ENCODE peak calls at places on chromosomes 2 and 18, in six cellular contexts. X, S, F, J, V and C are unnamed samples. For H3K27me3, the result is how much of the 10 kb centered on the place peaks cover.

GRCh38 chr18:45850021-45850420 is 24.5 kb downstream of the SIGLEC15 start:
- DNase-seq in X (no peak), S (no peak), F (no peak), J (no peak), V (no peak), C (no peak)

GRCh38 chr18:42765225-42765624 is 350.3 kb downstream of the RIT2 start:
- DNase-seq in X (no peak), S (no peak), F (no peak), J (no peak), V (no peak), C (no peak)

GRCh38 chr2:189580267-189580661 is 322 bp downstream of the SLC40A1 start:
- DNase-seq in X (no peak), S (peak), F (peak), J (peak), V (peak), C (no peak)

GRCh38 chr18:50268022-50268747 is 1.9 kb upstream of the CFAP53 start:
- DNase-seq in X (peak), S (peak), F (peak), J (peak), V (peak), C (peak)

GRCh38 chr2:212732860-212733259 is 194.3 kb upstream of the ERBB4 start:
- DNase-seq in X (no peak), S (no peak), F (no peak), J (no peak), V (no peak), C (no peak)

GRCh38 chr2:60520477-60520876 is 33.0 kb downstream of the BCL11A start:
- DNase-seq in X (no peak), S (no peak), F (no peak), J (no peak), V (no peak), C (no peak)

GRCh38 chr18:59055345-59056032 is 84.2 kb upstream of the SEC11C start:
- DNase-seq in X (no peak), S (no peak), F (no peak), J (no peak), V (no peak), C (no peak)

GRCh38 chr2:39837856-39838453 is 58.9 kb upstream of the THUMPD2 start:
- DNase-seq in X (no peak), S (no peak), F (peak), J (no peak), V (no peak), C (no peak)

GRCh38 chr2:142745691-142746090 is 131.8 kb upstream of the KYNU start:
- DNase-seq in X (no peak), S (no peak), F (peak), J (no peak), V (no peak), C (no peak)

GRCh38 chr2:173898996-173899395 is 66.2 kb downstream of the SP3 start:
- DNase-seq in X (no peak), S (no peak), F (no peak), J (no peak), V (no peak), C (no peak)

GRCh38 chr2:27264253-27264752 is 1.5 kb upstream of the SLC30A3 start:
- DNase-seq in X (no peak), S (no peak), F (no peak), J (no peak), V (no peak), C (no peak)

GRCh38 chr2:27263287-27264252 is 723 bp upstream of the SLC30A3 start:
- DNase-seq in X (no peak), S (no peak), F (no peak), J (no peak), V (no peak), C (no peak)

GRCh38 chr2:27265536-27265870 is 2.7 kb upstream of the SLC30A3 start:
- DNase-seq in X (no peak), S (no peak), F (no peak), J (no peak), V (no peak), C (no peak)

GRCh38 chr2:27262379-27263286 is at the start of gene SLC30A3:
- DNase-seq in X (no peak), S (peak), F (peak), J (peak), V (peak), C (peak)

GRCh38 chr2:27264753-27265535 is 2.1 kb upstream of the SLC30A3 start:
- DNase-seq in X (no peak), S (peak), F (peak), J (no peak), V (peak), C (peak)
- TF ChIP-seq CTCF in X (peak), S (peak), F (peak), J (peak), V (peak), C (peak)

GRCh38 chr2:96524482-96525210 is 11.9 kb upstream of the ARID5A start:
- DNase-seq in X (no peak), S (no peak), F (no peak), J (no peak), V (no peak), C (no peak)

GRCh38 chr2:96526615-96527014 is 9.9 kb upstream of the ARID5A start:
- DNase-seq in X (no peak), S (no peak), F (no peak), J (peak), V (no peak), C (no peak)

GRCh38 chr2:96525211-96525507 is 11.4 kb upstream of the ARID5A start:
- DNase-seq in X (no peak), S (no peak), F (no peak), J (no peak), V (no peak), C (no peak)

GRCh38 chr2:96527052-96527964 is 9.2 kb upstream of the ARID5A start:
- DNase-seq in X (no peak), S (no peak), F (no peak), J (peak), V (peak), C (peak)

DNA sequence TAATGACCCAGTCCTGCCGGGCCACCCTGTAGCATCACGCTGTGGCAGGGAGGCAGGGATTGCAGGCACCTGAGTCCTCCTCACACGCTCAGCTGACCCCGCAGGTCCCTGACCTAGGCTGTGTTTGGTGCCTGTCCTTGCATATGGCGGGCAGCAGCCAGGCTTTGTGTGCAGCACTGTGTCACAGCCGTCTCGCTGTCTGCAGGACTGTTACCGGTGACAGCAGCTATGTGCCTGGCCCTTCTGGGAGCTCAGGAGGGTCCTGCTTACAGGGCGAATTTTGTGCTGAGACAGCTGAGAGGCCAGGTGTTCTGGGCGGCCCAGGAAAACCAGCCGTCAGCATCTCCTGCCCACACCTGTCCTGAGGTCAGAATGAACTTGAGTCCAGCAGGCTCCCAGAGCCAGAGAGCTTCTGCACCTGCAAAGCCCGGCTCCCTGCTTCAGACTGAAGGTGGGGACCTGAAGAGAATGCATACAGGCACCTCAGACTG is 10.4 kb upstream of the ARID5A start:
- DNase-seq in X (no peak), S (no peak), F (no peak), J (no peak), V (no peak), C (no peak)
- H3K4me3 ChIP-seq in X (no peak), S (no peak), F (no peak), J (no peak), V (no peak), C (no peak)

DNA sequence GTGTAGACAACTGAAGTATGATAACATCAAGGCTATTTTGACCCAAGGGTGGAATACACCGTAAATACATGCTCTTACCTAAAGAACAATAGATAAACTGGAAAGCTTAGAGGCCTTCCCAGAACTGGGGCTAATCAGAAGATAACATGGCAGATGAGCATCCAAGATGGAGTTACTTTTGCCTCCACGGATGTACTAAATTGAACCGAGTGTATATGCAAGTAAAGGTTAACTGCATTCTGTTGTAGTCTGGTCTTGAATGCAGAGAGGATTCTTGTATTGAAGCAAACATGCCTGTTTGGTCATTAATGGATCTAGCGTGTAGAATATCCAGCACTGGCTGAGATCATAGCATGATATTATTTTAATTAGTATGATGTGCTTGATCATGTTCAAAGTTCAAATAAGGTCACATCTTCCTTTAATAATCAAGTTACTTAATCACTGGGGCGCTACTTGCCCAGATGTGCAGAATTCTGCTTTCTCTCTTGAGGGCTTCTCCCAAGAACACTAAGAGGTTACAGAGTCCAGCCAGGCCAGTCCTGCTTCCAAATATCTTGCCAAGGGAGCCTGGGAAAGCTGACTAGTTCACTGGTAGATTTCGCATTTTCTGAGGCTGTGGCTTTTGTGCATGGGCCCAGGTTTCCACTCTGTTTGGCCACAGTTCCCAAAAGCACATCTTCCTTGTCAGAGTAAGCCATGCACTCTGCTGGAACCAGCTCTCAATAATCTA is 37.5 kb upstream of the ACSL3 start:
- DNase-seq in X (no peak), S (no peak), F (no peak), J (no peak), V (no peak), C (no peak)
- H3K27me3 ChIP-seq in X (under half), S (under half), F (under half), J (under half), V (under half), C (under half)

DNA sequence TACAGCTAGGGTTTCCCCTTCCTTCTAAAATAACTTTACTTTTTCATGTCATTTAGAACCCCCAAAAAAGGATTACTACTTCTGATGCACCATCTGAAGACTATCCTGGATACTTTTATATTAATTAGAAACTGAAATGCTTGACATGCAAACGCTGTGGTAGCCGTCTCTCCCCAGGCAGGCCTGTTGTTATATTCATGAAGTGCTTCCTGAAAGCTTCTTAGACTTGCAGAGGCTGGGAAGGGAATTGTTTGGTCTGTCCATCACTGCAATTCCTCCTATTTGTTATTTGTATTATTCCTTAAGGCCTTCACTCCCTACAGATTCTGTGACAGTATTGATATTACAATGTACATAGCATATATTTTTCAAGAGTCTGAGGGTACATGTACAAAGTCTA is 370.2 kb downstream of the NRXN1 start:
- DNase-seq in X (no peak), S (no peak), F (no peak), J (no peak), V (no peak), C (no peak)
- TF ChIP-seq CTCF in X (no peak), S (no peak), F (no peak), J (no peak), V (no peak), C (no peak)

DNA sequence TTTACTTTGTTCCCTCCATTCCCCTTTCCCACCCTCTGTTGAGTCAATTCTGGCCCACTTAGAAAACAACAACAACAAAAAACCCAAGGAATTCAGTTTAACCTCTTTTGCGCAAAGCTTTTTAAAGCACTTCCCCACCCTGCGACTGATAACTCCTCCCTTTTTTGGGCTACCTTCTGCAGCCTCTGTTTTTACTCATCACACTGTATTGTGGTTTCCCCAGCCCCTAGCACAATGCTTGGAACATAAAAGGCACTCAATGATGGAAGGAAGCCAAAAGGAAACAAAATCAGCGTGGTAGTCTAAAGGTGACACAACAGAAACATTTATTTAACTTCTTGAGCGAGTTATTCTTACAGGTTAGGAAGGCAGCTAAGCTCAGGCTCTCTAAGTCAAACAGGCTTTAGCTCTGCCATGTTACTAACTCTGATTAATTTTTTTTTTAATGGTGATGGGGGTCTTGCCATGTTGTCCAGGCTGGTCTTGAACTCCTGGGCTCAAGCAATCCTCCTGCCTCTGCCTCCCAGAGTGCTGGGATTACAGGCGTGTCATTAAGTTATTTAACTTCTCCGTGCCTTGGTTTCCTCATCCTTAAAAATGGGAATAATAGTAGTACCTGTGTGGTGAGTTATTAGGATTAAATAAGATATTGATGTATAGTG is 1.3 kb downstream of the CEP68 start:
- DNase-seq in X (no peak), S (no peak), F (peak), J (no peak), V (no peak), C (no peak)
- H3K4me3 ChIP-seq in X (peak), S (peak), F (no peak), J (peak), V (peak), C (peak)

GRCh38 chr2:1873343-1873742 is 129.0 kb upstream of the PXDN start:
- DNase-seq in X (no peak), S (no peak), F (no peak), J (no peak), V (no peak), C (no peak)

GRCh38 chr2:1874101-1874865 is 130.0 kb upstream of the PXDN start:
- DNase-seq in X (no peak), S (no peak), F (no peak), J (no peak), V (no peak), C (no peak)

GRCh38 chr2:1872602-1873183 is 128.4 kb upstream of the PXDN start:
- DNase-seq in X (no peak), S (no peak), F (no peak), J (no peak), V (no peak), C (no peak)

GRCh38 chr2:1874950-1875349 is 130.6 kb upstream of the PXDN start:
- DNase-seq in X (no peak), S (no peak), F (no peak), J (no peak), V (no peak), C (no peak)

GRCh38 chr2:1876352-1876751 is 132.0 kb upstream of the PXDN start:
- DNase-seq in X (no peak), S (no peak), F (no peak), J (no peak), V (no peak), C (no peak)
- H3K27me3 ChIP-seq in X (under half), S (under half), F (under half), J (under half), V (half or more), C (under half)

DNA sequence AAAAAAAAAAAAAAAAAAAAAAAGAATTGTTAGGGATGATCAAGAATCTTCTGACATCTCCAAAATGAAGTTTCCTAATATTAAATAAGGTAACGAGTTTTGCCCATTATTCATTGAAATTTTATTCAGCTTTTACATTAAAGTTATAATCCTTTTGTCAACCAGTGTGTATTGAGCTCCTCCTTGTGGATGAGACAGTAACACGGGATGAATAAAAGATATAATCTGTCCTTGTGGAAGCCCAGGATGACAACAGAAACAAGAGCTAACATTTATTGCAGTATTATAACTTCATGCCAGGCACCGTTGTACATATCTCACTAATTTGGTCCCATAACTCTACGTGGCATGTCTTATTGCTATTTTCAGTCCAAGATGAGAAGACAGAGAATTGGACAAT is 33.4 kb upstream of the SERPINB7 start:
- DNase-seq in X (no peak), S (no peak), F (no peak), J (no peak), V (no peak), C (no peak)
- TF ChIP-seq CTCF in X (no peak), S (no peak), F (no peak), J (no peak), V (no peak), C (no peak)

GRCh38 chr2:239040152-239040761 is 192.4 kb downstream of the TWIST2 start:
- DNase-seq in X (no peak), S (no peak), F (no peak), J (peak), V (no peak), C (no peak)
- H3K4me3 ChIP-seq in X (no peak), S (no peak), F (no peak), J (no peak), V (no peak), C (no peak)

GRCh38 chr2:121284424-121285076 is 452 bp downstream of the TFCP2L1 start:
- DNase-seq in X (no peak), S (no peak), F (no peak), J (no peak), V (no peak), C (no peak)

GRCh38 chr2:121286506-121286905 is 1.5 kb upstream of the TFCP2L1 start:
- DNase-seq in X (no peak), S (no peak), F (no peak), J (no peak), V (no peak), C (no peak)

GRCh38 chr2:121285926-121286325 is 924 bp upstream of the TFCP2L1 start:
- DNase-seq in X (no peak), S (no peak), F (no peak), J (no peak), V (no peak), C (no peak)

GRCh38 chr2:121283670-121284245 is 1.2 kb downstream of the TFCP2L1 start:
- DNase-seq in X (no peak), S (no peak), F (no peak), J (no peak), V (no peak), C (no peak)

GRCh38 chr2:121285077-121285449 is at the start of gene TFCP2L1:
- DNase-seq in X (no peak), S (no peak), F (peak), J (no peak), V (no peak), C (no peak)
- H3K27me3 ChIP-seq in X (under half), S (under half), F (under half), J (under half), V (half or more), C (under half)